ENCODE peak calls at places on chromosomes 16 and 17, in ten cellular contexts. One of them, this sample, is unnamed.

GRCh38 chr17:3030096-3030495 is 33.3 kb downstream of the OR1D5 start:
- DNase-seq in mesothelial cell of epicardium: no peak
- DNase-seq in fibroblast of mammary gland: peak; percentile 87
- DNase-seq in SW 1271: peak; percentile 13
- DNase-seq in psoas muscle: no peak
- DNase-seq in T-helper 2 cell: no peak
- DNase-seq in CD4-positive, alpha-beta T cell: no peak
- DNase-seq in hypothalamus: no peak
- DNase-seq in HT-29: no peak
- DNase-seq in NCI-H526 treated with DMSO at 0.1 percent for 48 hours: no peak
- DNase-seq in this sample: no peak

GRCh38 chr17:78342438-78343098 is 17.3 kb downstream of the SOCS3 start:
- DNase-seq in mesothelial cell of epicardium: no peak
- DNase-seq in fibroblast of mammary gland: peak; percentile 93
- DNase-seq in SW 1271: no peak
- DNase-seq in psoas muscle: peak; percentile 78
- DNase-seq in T-helper 2 cell: no peak
- DNase-seq in CD4-positive, alpha-beta T cell: no peak
- DNase-seq in hypothalamus: no peak
- DNase-seq in HT-29: no peak
- DNase-seq in NCI-H526 treated with DMSO at 0.1 percent for 48 hours: no peak
- DNase-seq in this sample: peak; percentile 75

GRCh38 chr16:47965439-47965838 is 190.4 kb downstream of the ABCC12 start:
- DNase-seq in mesothelial cell of epicardium: no peak
- DNase-seq in fibroblast of mammary gland: peak; percentile 6
- DNase-seq in SW 1271: no peak
- DNase-seq in psoas muscle: no peak
- DNase-seq in T-helper 2 cell: no peak
- DNase-seq in CD4-positive, alpha-beta T cell: no peak
- DNase-seq in hypothalamus: no peak
- DNase-seq in HT-29: no peak
- DNase-seq in NCI-H526 treated with DMSO at 0.1 percent for 48 hours: no peak
- DNase-seq in this sample: no peak

GRCh38 chr17:45092932-45093430 is 31.9 kb downstream of the NMT1 start:
- DNase-seq in mesothelial cell of epicardium: no peak
- DNase-seq in fibroblast of mammary gland: peak; percentile 98
- DNase-seq in SW 1271: peak; percentile 90
- DNase-seq in psoas muscle: peak; percentile 89
- DNase-seq in T-helper 2 cell: no peak
- DNase-seq in CD4-positive, alpha-beta T cell: no peak
- DNase-seq in hypothalamus: peak; percentile 95
- DNase-seq in HT-29: no peak
- DNase-seq in NCI-H526 treated with DMSO at 0.1 percent for 48 hours: no peak
- DNase-seq in this sample: peak; percentile 97

GRCh38 chr16:75250089-75250808 is 1.2 kb downstream of the BCAR1 start:
- DNase-seq in mesothelial cell of epicardium: no peak
- DNase-seq in fibroblast of mammary gland: no peak
- DNase-seq in SW 1271: no peak
- DNase-seq in psoas muscle: peak; percentile 41
- DNase-seq in T-helper 2 cell: no peak
- DNase-seq in CD4-positive, alpha-beta T cell: no peak
- DNase-seq in hypothalamus: no peak
- DNase-seq in HT-29: peak; percentile 83
- DNase-seq in NCI-H526 treated with DMSO at 0.1 percent for 48 hours: no peak
- DNase-seq in this sample: peak; percentile 55

GRCh38 chr17:45320349-45320930 is 3.6 kb upstream of the MAP3K14 start:
- DNase-seq in mesothelial cell of epicardium: no peak
- DNase-seq in fibroblast of mammary gland: peak; percentile 71
- DNase-seq in SW 1271: no peak
- DNase-seq in psoas muscle: no peak
- DNase-seq in T-helper 2 cell: no peak
- DNase-seq in CD4-positive, alpha-beta T cell: no peak
- DNase-seq in hypothalamus: no peak
- DNase-seq in HT-29: no peak
- DNase-seq in NCI-H526 treated with DMSO at 0.1 percent for 48 hours: no peak
- DNase-seq in this sample: no peak

GRCh38 chr16:8768701-8769100 is 28.7 kb downstream of the TMEM186 start:
- DNase-seq in mesothelial cell of epicardium: no peak
- DNase-seq in fibroblast of mammary gland: no peak
- DNase-seq in SW 1271: no peak
- DNase-seq in psoas muscle: no peak
- DNase-seq in T-helper 2 cell: no peak
- DNase-seq in CD4-positive, alpha-beta T cell: no peak
- DNase-seq in hypothalamus: no peak
- DNase-seq in HT-29: no peak
- DNase-seq in NCI-H526 treated with DMSO at 0.1 percent for 48 hours: no peak
- DNase-seq in this sample: no peak

GRCh38 chr17:16909472-16909871 is 62.4 kb downstream of the TNFRSF13B start:
- DNase-seq in mesothelial cell of epicardium: no peak
- DNase-seq in fibroblast of mammary gland: no peak
- DNase-seq in SW 1271: no peak
- DNase-seq in psoas muscle: no peak
- DNase-seq in T-helper 2 cell: no peak
- DNase-seq in CD4-positive, alpha-beta T cell: no peak
- DNase-seq in hypothalamus: no peak
- DNase-seq in HT-29: no peak
- DNase-seq in NCI-H526 treated with DMSO at 0.1 percent for 48 hours: no peak
- DNase-seq in this sample: no peak

GRCh38 chr17:6823011-6823442 is 8.5 kb downstream of the TEKT1 start:
- DNase-seq in mesothelial cell of epicardium: no peak
- DNase-seq in fibroblast of mammary gland: peak; percentile 87
- DNase-seq in SW 1271: no peak
- DNase-seq in psoas muscle: no peak
- DNase-seq in T-helper 2 cell: no peak
- DNase-seq in CD4-positive, alpha-beta T cell: no peak
- DNase-seq in hypothalamus: no peak
- DNase-seq in HT-29: no peak
- DNase-seq in NCI-H526 treated with DMSO at 0.1 percent for 48 hours: no peak
- DNase-seq in this sample: no peak